ENCODE peak calls at places on chromosome 1, in ten cellular contexts. One of them, this sample, is unnamed.
A peak's percentile ranks its signal among the peaks of the same experiment; 100 is the strongest.

GRCh38 chr1:208216062-208216461 is 28.1 kb downstream of the PLXNA2 start:
- DNase-seq in NB4: no peak
- DNase-seq in heart left ventricle: no peak
- DNase-seq in GM20000: no peak
- DNase-seq in mesothelial cell of epicardium: no peak
- DNase-seq in IMR-90: peak; percentile 75
- DNase-seq in OCI-LY7: no peak
- DNase-seq in epithelial cell of esophagus: peak; percentile 41
- DNase-seq in omental fat pad: no peak
- DNase-seq in DND-41: no peak
- DNase-seq in this sample: no peak

GRCh38 chr1:27007909-27008582 is 4.6 kb downstream of the TENT5B start:
- DNase-seq in NB4: no peak
- DNase-seq in heart left ventricle: peak; percentile 47
- DNase-seq in GM20000: no peak
- DNase-seq in mesothelial cell of epicardium: peak; percentile 39
- DNase-seq in IMR-90: no peak
- DNase-seq in OCI-LY7: no peak
- DNase-seq in epithelial cell of esophagus: peak; percentile 93
- DNase-seq in omental fat pad: no peak
- DNase-seq in DND-41: no peak
- DNase-seq in this sample: no peak

GRCh38 chr1:2405588-2406295 is 6.6 kb downstream of the PEX10 start:
- DNase-seq in NB4: no peak
- DNase-seq in heart left ventricle: no peak
- DNase-seq in GM20000: no peak
- DNase-seq in mesothelial cell of epicardium: no peak
- DNase-seq in IMR-90: peak; percentile 45
- DNase-seq in OCI-LY7: no peak
- DNase-seq in epithelial cell of esophagus: no peak
- DNase-seq in omental fat pad: no peak
- DNase-seq in DND-41: no peak
- DNase-seq in this sample: no peak

GRCh38 chr1:2314297-2314802 is 77.0 kb downstream of the MORN1 start:
- DNase-seq in NB4: no peak
- DNase-seq in heart left ventricle: peak; percentile 80
- DNase-seq in GM20000: no peak
- DNase-seq in mesothelial cell of epicardium: peak; percentile 87
- DNase-seq in IMR-90: peak; percentile 36
- DNase-seq in OCI-LY7: no peak
- DNase-seq in epithelial cell of esophagus: peak; percentile 30
- DNase-seq in omental fat pad: peak; percentile 45
- DNase-seq in DND-41: no peak
- DNase-seq in this sample: no peak

GRCh38 chr1:227265891-227266290 is 52.4 kb downstream of the CDC42BPA start:
- DNase-seq in NB4: no peak
- DNase-seq in heart left ventricle: no peak
- DNase-seq in GM20000: no peak
- DNase-seq in mesothelial cell of epicardium: no peak
- DNase-seq in IMR-90: no peak
- DNase-seq in OCI-LY7: no peak
- DNase-seq in epithelial cell of esophagus: no peak
- DNase-seq in omental fat pad: no peak
- DNase-seq in DND-41: no peak
- DNase-seq in this sample: no peak

GRCh38 chr1:6870571-6870970 is 85.3 kb downstream of the CAMTA1 start:
- DNase-seq in NB4: no peak
- DNase-seq in heart left ventricle: no peak
- DNase-seq in GM20000: no peak
- DNase-seq in mesothelial cell of epicardium: no peak
- DNase-seq in IMR-90: peak; percentile 53
- DNase-seq in OCI-LY7: no peak
- DNase-seq in epithelial cell of esophagus: no peak
- DNase-seq in omental fat pad: no peak
- DNase-seq in DND-41: no peak
- DNase-seq in this sample: no peak

GRCh38 chr1:178134061-178134460 is 40.2 kb downstream of the RASAL2 start:
- DNase-seq in NB4: peak; percentile 89
- DNase-seq in heart left ventricle: no peak
- DNase-seq in GM20000: no peak
- DNase-seq in mesothelial cell of epicardium: no peak
- DNase-seq in IMR-90: peak; percentile 82
- DNase-seq in OCI-LY7: no peak
- DNase-seq in epithelial cell of esophagus: peak; percentile 68
- DNase-seq in omental fat pad: no peak
- DNase-seq in DND-41: no peak
- DNase-seq in this sample: no peak

GRCh38 chr1:39268112-39268581 is 63.7 kb downstream of the MACF1 start:
- DNase-seq in NB4: no peak
- DNase-seq in heart left ventricle: peak; percentile 28
- DNase-seq in GM20000: peak; percentile 45
- DNase-seq in mesothelial cell of epicardium: no peak
- DNase-seq in IMR-90: peak; percentile 90
- DNase-seq in OCI-LY7: no peak
- DNase-seq in epithelial cell of esophagus: peak; percentile 58
- DNase-seq in omental fat pad: no peak
- DNase-seq in DND-41: no peak
- DNase-seq in this sample: no peak

GRCh38 chr1:184915463-184916080 is 58.7 kb downstream of the NIBAN1 start:
- DNase-seq in NB4: no peak
- DNase-seq in heart left ventricle: no peak
- DNase-seq in GM20000: no peak
- DNase-seq in mesothelial cell of epicardium: no peak
- DNase-seq in IMR-90: peak; percentile 49
- DNase-seq in OCI-LY7: no peak
- DNase-seq in epithelial cell of esophagus: no peak
- DNase-seq in omental fat pad: no peak
- DNase-seq in DND-41: no peak
- DNase-seq in this sample: no peak

GRCh38 chr1:30101477-30102227 is 621.7 kb downstream of the MATN1 start:
- DNase-seq in NB4: no peak
- DNase-seq in heart left ventricle: no peak
- DNase-seq in GM20000: no peak
- DNase-seq in mesothelial cell of epicardium: no peak
- DNase-seq in IMR-90: no peak
- DNase-seq in OCI-LY7: no peak
- DNase-seq in epithelial cell of esophagus: no peak
- DNase-seq in omental fat pad: no peak
- DNase-seq in DND-41: no peak
- DNase-seq in this sample: no peak

GRCh38 chr1:155977607-155978324 is 581 bp downstream of the ARHGEF2 start:
- DNase-seq in NB4: peak; percentile 69
- DNase-seq in heart left ventricle: peak; percentile 69
- DNase-seq in GM20000: peak; percentile 60
- DNase-seq in mesothelial cell of epicardium: peak; percentile 58
- DNase-seq in IMR-90: no peak
- DNase-seq in OCI-LY7: no peak
- DNase-seq in epithelial cell of esophagus: peak; percentile 32
- DNase-seq in omental fat pad: no peak
- DNase-seq in DND-41: peak; percentile 58
- DNase-seq in this sample: peak; percentile 44

GRCh38 chr1:235908742-235909520 is 42.2 kb upstream of the LYST start:
- DNase-seq in NB4: no peak
- DNase-seq in heart left ventricle: no peak
- DNase-seq in GM20000: no peak
- DNase-seq in mesothelial cell of epicardium: no peak
- DNase-seq in IMR-90: peak; percentile 82
- DNase-seq in OCI-LY7: no peak
- DNase-seq in epithelial cell of esophagus: peak; percentile 98
- DNase-seq in omental fat pad: no peak
- DNase-seq in DND-41: no peak
- DNase-seq in this sample: no peak

GRCh38 chr1:111175349-111175748 is 25.1 kb downstream of the DENND2D start:
- DNase-seq in NB4: no peak
- DNase-seq in heart left ventricle: no peak
- DNase-seq in GM20000: no peak
- DNase-seq in mesothelial cell of epicardium: no peak
- DNase-seq in IMR-90: no peak
- DNase-seq in OCI-LY7: no peak
- DNase-seq in epithelial cell of esophagus: no peak
- DNase-seq in omental fat pad: no peak
- DNase-seq in DND-41: no peak
- DNase-seq in this sample: no peak

GRCh38 chr1:87804128-87804527 is 475.4 kb downstream of the LMO4 start:
- DNase-seq in NB4: no peak
- DNase-seq in heart left ventricle: no peak
- DNase-seq in GM20000: no peak
- DNase-seq in mesothelial cell of epicardium: no peak
- DNase-seq in IMR-90: no peak
- DNase-seq in OCI-LY7: no peak
- DNase-seq in epithelial cell of esophagus: no peak
- DNase-seq in omental fat pad: no peak
- DNase-seq in DND-41: no peak
- DNase-seq in this sample: no peak

GRCh38 chr1:176826265-176826664 is 338.2 kb downstream of the ASTN1 start:
- DNase-seq in NB4: no peak
- DNase-seq in heart left ventricle: no peak
- DNase-seq in GM20000: no peak
- DNase-seq in mesothelial cell of epicardium: no peak
- DNase-seq in IMR-90: no peak
- DNase-seq in OCI-LY7: no peak
- DNase-seq in epithelial cell of esophagus: no peak
- DNase-seq in omental fat pad: no peak
- DNase-seq in DND-41: no peak
- DNase-seq in this sample: no peak

GRCh38 chr1:9628541-9629444 is 22.7 kb upstream of the PIK3CD start:
- DNase-seq in NB4: peak; percentile 62
- DNase-seq in heart left ventricle: no peak
- DNase-seq in GM20000: peak; percentile 81
- DNase-seq in mesothelial cell of epicardium: no peak
- DNase-seq in IMR-90: no peak
- DNase-seq in OCI-LY7: peak; percentile 48
- DNase-seq in epithelial cell of esophagus: no peak
- DNase-seq in omental fat pad: no peak
- DNase-seq in DND-41: peak; percentile 88
- DNase-seq in this sample: peak; percentile 59

GRCh38 chr1:65002508-65003315 is 36.4 kb upstream of the JAK1 start:
- DNase-seq in NB4: peak; percentile 66
- DNase-seq in heart left ventricle: peak; percentile 89
- DNase-seq in GM20000: peak; percentile 64
- DNase-seq in mesothelial cell of epicardium: peak; percentile 77
- DNase-seq in IMR-90: peak; percentile 79
- DNase-seq in OCI-LY7: no peak
- DNase-seq in epithelial cell of esophagus: peak; percentile 89
- DNase-seq in omental fat pad: peak; percentile 93
- DNase-seq in DND-41: no peak
- DNase-seq in this sample: peak; percentile 66

GRCh38 chr1:231091853-231092301 is 51.8 kb upstream of the FAM89A start:
- DNase-seq in NB4: peak; percentile 68
- DNase-seq in heart left ventricle: no peak
- DNase-seq in GM20000: peak; percentile 28
- DNase-seq in mesothelial cell of epicardium: no peak
- DNase-seq in IMR-90: peak; percentile 1
- DNase-seq in OCI-LY7: peak; percentile 34
- DNase-seq in epithelial cell of esophagus: peak; percentile 25
- DNase-seq in omental fat pad: no peak
- DNase-seq in DND-41: peak; percentile 11
- DNase-seq in this sample: no peak
- TF ChIP-seq CTCF in NB4: peak; percentile 83
- TF ChIP-seq CTCF in heart left ventricle: peak; percentile 27
- TF ChIP-seq CTCF in GM20000: peak; percentile 62
- TF ChIP-seq CTCF in mesothelial cell of epicardium: peak; percentile 41
- TF ChIP-seq CTCF in IMR-90: peak; percentile 50
- TF ChIP-seq CTCF in OCI-LY7: peak; percentile 78
- TF ChIP-seq CTCF in epithelial cell of esophagus: peak; percentile 51
- TF ChIP-seq CTCF in omental fat pad: no peak
- TF ChIP-seq CTCF in DND-41: peak; percentile 57
- TF ChIP-seq CTCF in this sample: no peak

GRCh38 chr1:101364370-101365120 is 127.7 kb downstream of the S1PR1 start:
- DNase-seq in NB4: no peak
- DNase-seq in heart left ventricle: no peak
- DNase-seq in GM20000: no peak
- DNase-seq in mesothelial cell of epicardium: no peak
- DNase-seq in IMR-90: peak; percentile 9
- DNase-seq in OCI-LY7: no peak
- DNase-seq in epithelial cell of esophagus: no peak
- DNase-seq in omental fat pad: no peak
- DNase-seq in DND-41: no peak
- DNase-seq in this sample: no peak
- TF ChIP-seq CTCF in NB4: no peak
- TF ChIP-seq CTCF in heart left ventricle: no peak
- TF ChIP-seq CTCF in GM20000: no peak
- TF ChIP-seq CTCF in mesothelial cell of epicardium: no peak
- TF ChIP-seq CTCF in IMR-90: no peak
- TF ChIP-seq CTCF in OCI-LY7: no peak
- TF ChIP-seq CTCF in epithelial cell of esophagus: no peak
- TF ChIP-seq CTCF in omental fat pad: no peak
- TF ChIP-seq CTCF in DND-41: no peak
- TF ChIP-seq CTCF in this sample: no peak

DNA sequence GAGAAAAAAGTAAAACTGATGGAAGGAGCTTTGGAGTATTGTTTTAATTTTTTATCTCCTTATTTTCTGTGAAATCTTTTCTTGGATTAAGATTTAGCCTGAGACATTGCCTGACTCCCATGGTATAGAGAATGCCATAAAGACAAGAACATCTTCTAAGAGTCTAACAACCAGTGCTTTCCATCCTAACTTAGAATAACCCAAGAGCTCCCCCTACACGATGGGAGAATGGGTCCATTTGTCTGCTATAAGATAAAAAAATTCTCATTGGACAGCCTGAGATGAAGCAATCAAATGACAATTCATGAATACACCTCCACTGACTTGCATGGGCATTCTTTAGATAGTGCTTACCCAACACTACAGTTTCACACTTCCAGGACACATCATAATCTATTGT is 478.1 kb downstream of the TTLL7 start:
- DNase-seq in NB4: peak; percentile 7
- DNase-seq in heart left ventricle: no peak
- DNase-seq in GM20000: no peak
- DNase-seq in mesothelial cell of epicardium: no peak
- DNase-seq in IMR-90: no peak
- DNase-seq in OCI-LY7: no peak
- DNase-seq in epithelial cell of esophagus: peak; percentile 41
- DNase-seq in omental fat pad: no peak
- DNase-seq in DND-41: no peak
- DNase-seq in this sample: no peak
- TF ChIP-seq CTCF in NB4: no peak
- TF ChIP-seq CTCF in heart left ventricle: no peak
- TF ChIP-seq CTCF in GM20000: no peak
- TF ChIP-seq CTCF in mesothelial cell of epicardium: no peak
- TF ChIP-seq CTCF in IMR-90: no peak
- TF ChIP-seq CTCF in OCI-LY7: peak; percentile 16
- TF ChIP-seq CTCF in epithelial cell of esophagus: no peak
- TF ChIP-seq CTCF in omental fat pad: no peak
- TF ChIP-seq CTCF in DND-41: no peak
- TF ChIP-seq CTCF in this sample: no peak

DNA sequence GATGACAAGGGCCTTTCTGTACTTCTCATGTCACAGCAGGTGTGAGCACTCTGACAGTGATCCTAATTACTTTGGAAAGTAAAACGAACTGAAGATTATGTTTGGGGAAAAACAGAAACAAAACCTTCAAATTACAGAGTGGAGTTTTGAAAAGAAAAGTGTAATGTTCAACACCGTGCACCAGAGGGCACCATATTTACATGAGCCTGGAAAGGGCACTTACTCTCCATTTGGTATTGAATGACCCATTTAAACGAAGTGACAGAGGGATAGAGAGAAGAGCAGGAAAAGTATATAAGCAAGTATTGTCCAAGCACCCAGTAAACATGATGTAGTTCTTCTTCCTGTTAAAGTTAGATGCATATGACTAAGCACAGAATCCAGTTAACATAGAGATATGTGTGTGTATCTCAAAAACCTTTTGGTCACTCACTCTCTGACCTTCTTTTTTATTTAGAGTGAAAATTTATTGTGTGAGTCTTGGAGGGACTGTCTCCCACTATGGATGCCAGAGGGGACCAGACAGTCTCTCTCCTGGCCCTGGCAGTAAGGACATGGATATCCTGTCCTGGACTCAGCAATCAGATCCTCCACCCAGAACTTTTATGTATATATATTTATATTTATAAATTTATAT is 3.8 kb upstream of the RGSL1 start:
- DNase-seq in NB4: peak; percentile 74
- DNase-seq in heart left ventricle: no peak
- DNase-seq in GM20000: peak; percentile 76
- DNase-seq in mesothelial cell of epicardium: no peak
- DNase-seq in IMR-90: peak; percentile 40
- DNase-seq in OCI-LY7: peak; percentile 67
- DNase-seq in epithelial cell of esophagus: peak; percentile 50
- DNase-seq in omental fat pad: no peak
- DNase-seq in DND-41: peak; percentile 45
- DNase-seq in this sample: no peak
- TF ChIP-seq CTCF in NB4: peak; percentile 53
- TF ChIP-seq CTCF in heart left ventricle: peak; percentile 55
- TF ChIP-seq CTCF in GM20000: peak; percentile 57
- TF ChIP-seq CTCF in mesothelial cell of epicardium: peak; percentile 72
- TF ChIP-seq CTCF in IMR-90: peak; percentile 63
- TF ChIP-seq CTCF in OCI-LY7: peak; percentile 96
- TF ChIP-seq CTCF in epithelial cell of esophagus: peak; percentile 65
- TF ChIP-seq CTCF in omental fat pad: peak; percentile 5
- TF ChIP-seq CTCF in DND-41: peak; percentile 84
- TF ChIP-seq CTCF in this sample: peak; percentile 58

This sample was measured in activated B cell treated with CpG ODN at 0.5 μM for 24 hours.